ENCODE peak calls at places on chromosome 20, in five cellular contexts. F is HTR-8/SVneo, J is T-helper 17 cell, O is AG09309, M is endothelial cell. U is an unnamed sample.

GRCh38 chr20:21702553-21703467 is 2.7 kb upstream of the PAX1 start:
- DNase-seq in F (no peak), J (no peak), O (peak), M (peak), U (peak)

GRCh38 chr20:47360207-47360488 is 3.6 kb upstream of the ZMYND8 start:
- DNase-seq in F (no peak), J (no peak), O (no peak), M (no peak), U (peak)

GRCh38 chr20:37081717-37082289 is 14.0 kb downstream of the RBL1 start:
- DNase-seq in F (no peak), J (no peak), O (no peak), M (peak), U (no peak)

GRCh38 chr20:23141016-23141415 is 54.9 kb upstream of the CD93 start:
- DNase-seq in F (no peak), J (no peak), O (no peak), M (no peak), U (no peak)

GRCh38 chr20:1526896-1527295 is 30.6 kb downstream of the SIRPD start:
- DNase-seq in F (no peak), J (no peak), O (no peak), M (no peak), U (no peak)

GRCh38 chr20:51826372-51826771 is 24.1 kb upstream of the SALL4 start:
- DNase-seq in F (no peak), J (no peak), O (no peak), M (no peak), U (no peak)

GRCh38 chr20:41998539-41999341 is 380.6 kb upstream of the CHD6 start:
- DNase-seq in F (no peak), J (no peak), O (no peak), M (no peak), U (no peak)

GRCh38 chr20:23528867-23529431 is 38.0 kb downstream of the CST8 start:
- DNase-seq in F (no peak), J (no peak), O (no peak), M (no peak), U (no peak)